ENCODE peak calls at places on chromosome 11, in four cellular contexts. One of them, this sample, is unnamed.

GRCh38 chr11:104206936-104207335 is 43.0 kb upstream of the PDGFD start:
- DNase-seq in lung microvascular endothelial cell: no peak
- DNase-seq in midbrain: no peak
- DNase-seq in NCI-H69: no peak
- DNase-seq in this sample: no peak

GRCh38 chr11:64321533-64321932 is 3.6 kb downstream of the PRDX5 start:
- DNase-seq in lung microvascular endothelial cell: no peak
- DNase-seq in midbrain: no peak
- DNase-seq in NCI-H69: no peak
- DNase-seq in this sample: peak

GRCh38 chr11:2304156-2305139 is 2.6 kb downstream of the TSPAN32 start:
- DNase-seq in lung microvascular endothelial cell: no peak
- DNase-seq in midbrain: no peak
- DNase-seq in NCI-H69: no peak
- DNase-seq in this sample: no peak

GRCh38 chr11:44572884-44573283 is 7.4 kb downstream of the CD82 start:
- DNase-seq in lung microvascular endothelial cell: no peak
- DNase-seq in midbrain: no peak
- DNase-seq in NCI-H69: no peak
- DNase-seq in this sample: no peak

GRCh38 chr11:2420502-2421225 is 20.1 kb downstream of the TSSC4 start:
- DNase-seq in lung microvascular endothelial cell: peak
- DNase-seq in midbrain: peak
- DNase-seq in NCI-H69: peak
- DNase-seq in this sample: peak

GRCh38 chr11:488062-488461 is 19.0 kb downstream of the RNH1 start:
- DNase-seq in lung microvascular endothelial cell: no peak
- DNase-seq in midbrain: no peak
- DNase-seq in NCI-H69: no peak
- DNase-seq in this sample: no peak

GRCh38 chr11:114154271-114155047 is 94.9 kb downstream of the ZBTB16 start:
- DNase-seq in lung microvascular endothelial cell: peak
- DNase-seq in midbrain: no peak
- DNase-seq in NCI-H69: no peak
- DNase-seq in this sample: no peak

GRCh38 chr11:121933294-121933693 is 182.7 kb downstream of the BLID start:
- DNase-seq in lung microvascular endothelial cell: no peak
- DNase-seq in midbrain: no peak
- DNase-seq in NCI-H69: no peak
- DNase-seq in this sample: no peak

GRCh38 chr11:34104680-34105078 is 750 bp upstream of the NAT10 start:
- DNase-seq in lung microvascular endothelial cell: no peak
- DNase-seq in midbrain: no peak
- DNase-seq in NCI-H69: peak
- DNase-seq in this sample: no peak

GRCh38 chr11:96340555-96340885 is 2.5 kb downstream of the MAML2 start:
- DNase-seq in lung microvascular endothelial cell: no peak
- DNase-seq in midbrain: peak
- DNase-seq in NCI-H69: peak
- DNase-seq in this sample: no peak

GRCh38 chr11:120917536-120918239 is 106.2 kb upstream of the TBCEL start:
- DNase-seq in lung microvascular endothelial cell: no peak
- DNase-seq in midbrain: no peak
- DNase-seq in NCI-H69: peak
- DNase-seq in this sample: peak

GRCh38 chr11:99320769-99321290 is 300.1 kb downstream of the CNTN5 start:
- DNase-seq in lung microvascular endothelial cell: no peak
- DNase-seq in midbrain: no peak
- DNase-seq in NCI-H69: no peak
- DNase-seq in this sample: no peak

GRCh38 chr11:26780686-26781085 is 58.8 kb upstream of the SLC5A12 start:
- DNase-seq in lung microvascular endothelial cell: no peak
- DNase-seq in midbrain: no peak
- DNase-seq in NCI-H69: no peak
- DNase-seq in this sample: no peak

GRCh38 chr11:93654266-93654665 is 7.2 kb upstream of the CEP295 start:
- DNase-seq in lung microvascular endothelial cell: no peak
- DNase-seq in midbrain: no peak
- DNase-seq in NCI-H69: no peak
- DNase-seq in this sample: no peak

GRCh38 chr11:86737752-86738151 is 62.6 kb upstream of the PRSS23 start:
- DNase-seq in lung microvascular endothelial cell: peak
- DNase-seq in midbrain: no peak
- DNase-seq in NCI-H69: no peak
- DNase-seq in this sample: no peak

GRCh38 chr11:102139081-102139498 is 28.8 kb downstream of the YAP1 start:
- DNase-seq in lung microvascular endothelial cell: peak
- DNase-seq in midbrain: no peak
- DNase-seq in NCI-H69: no peak
- DNase-seq in this sample: no peak

GRCh38 chr11:71067753-71068152 is 184.6 kb downstream of the SHANK2 start:
- DNase-seq in lung microvascular endothelial cell: no peak
- DNase-seq in midbrain: no peak
- DNase-seq in NCI-H69: no peak
- DNase-seq in this sample: no peak

GRCh38 chr11:34916810-34917780 is 677 bp downstream of the PDHX start:
- DNase-seq in lung microvascular endothelial cell: peak
- DNase-seq in midbrain: no peak
- DNase-seq in NCI-H69: peak
- DNase-seq in this sample: peak

GRCh38 chr11:48044577-48044976 is 64.2 kb downstream of the PTPRJ start:
- DNase-seq in lung microvascular endothelial cell: no peak
- DNase-seq in midbrain: peak
- DNase-seq in NCI-H69: no peak
- DNase-seq in this sample: no peak

GRCh38 chr11:66847461-66848232 is 4.4 kb downstream of the RCE1 start:
- DNase-seq in lung microvascular endothelial cell: no peak
- DNase-seq in midbrain: no peak
- DNase-seq in NCI-H69: no peak
- DNase-seq in this sample: no peak

GRCh38 chr11:94790771-94791180 is 22.6 kb downstream of the AMOTL1 start:
- DNase-seq in lung microvascular endothelial cell: peak
- DNase-seq in midbrain: no peak
- DNase-seq in NCI-H69: no peak
- DNase-seq in this sample: no peak

GRCh38 chr11:130786987-130787688 is 129.1 kb downstream of the SNX19 start:
- DNase-seq in lung microvascular endothelial cell: no peak
- DNase-seq in midbrain: no peak
- DNase-seq in NCI-H69: no peak
- DNase-seq in this sample: no peak

GRCh38 chr11:20125927-20126326 is 34.3 kb downstream of the DBX1 start:
- DNase-seq in lung microvascular endothelial cell: no peak
- DNase-seq in midbrain: no peak
- DNase-seq in NCI-H69: no peak
- DNase-seq in this sample: no peak

GRCh38 chr11:44025727-44026126 is 22.1 kb upstream of the ACCSL start:
- DNase-seq in lung microvascular endothelial cell: no peak
- DNase-seq in midbrain: no peak
- DNase-seq in NCI-H69: no peak
- DNase-seq in this sample: no peak

GRCh38 chr11:130202818-130203671 is 43.5 kb downstream of the ST14 start:
- DNase-seq in lung microvascular endothelial cell: no peak
- DNase-seq in midbrain: no peak
- DNase-seq in NCI-H69: no peak
- DNase-seq in this sample: no peak

GRCh38 chr11:11345099-11345498 is 8.0 kb downstream of the CSNK2A3 start:
- DNase-seq in lung microvascular endothelial cell: no peak
- DNase-seq in midbrain: no peak
- DNase-seq in NCI-H69: no peak
- DNase-seq in this sample: no peak

GRCh38 chr11:117808768-117809167 is 11.8 kb upstream of the DSCAML1 start:
- DNase-seq in lung microvascular endothelial cell: no peak
- DNase-seq in midbrain: no peak
- DNase-seq in NCI-H69: no peak
- DNase-seq in this sample: no peak

GRCh38 chr11:96090711-96091110 is 166.8 kb upstream of the MTMR2 start:
- DNase-seq in lung microvascular endothelial cell: peak
- DNase-seq in midbrain: no peak
- DNase-seq in NCI-H69: no peak
- DNase-seq in this sample: no peak

GRCh38 chr11:45043755-45044475 is 93.2 kb upstream of the TP53I11 start:
- DNase-seq in lung microvascular endothelial cell: no peak
- DNase-seq in midbrain: no peak
- DNase-seq in NCI-H69: no peak
- DNase-seq in this sample: peak

GRCh38 chr11:24516658-24517057 is 19.8 kb downstream of the LUZP2 start:
- DNase-seq in lung microvascular endothelial cell: no peak
- DNase-seq in midbrain: no peak
- DNase-seq in NCI-H69: peak
- DNase-seq in this sample: no peak